ENCODE peak calls at places on chromosomes 16 and 17, in seven cellular contexts. W is sigmoid colon, A is nephron progenitor cell, Z is fibroblast of the aortic adventitia, X is fibroblast of villous mesenchyme, T is AG04449, G is fibroblast of pulmonary artery. B is an unnamed sample.

GRCh38 chr17:41559548-41559947 is 12.3 kb downstream of the KRT9 start:
- DNase-seq in W (no peak), Z (peak; percentile 51), X (peak; percentile 24), A (no peak), T (no peak), G (no peak), B (no peak)

GRCh38 chr16:2333772-2334379 is 6.7 kb downstream of the ABCA3 start:
- DNase-seq in X (no peak), A (no peak), T (no peak), Z (no peak), G (no peak), W (no peak), B (no peak)

GRCh38 chr17:43723697-43724359 is 34.8 kb downstream of the SOST start:
- DNase-seq in X (peak; percentile 57), T (no peak), W (no peak), Z (peak; percentile 66), G (peak; percentile 75), A (peak; percentile 56), B (no peak)

GRCh38 chr17:45394913-45395568 is 37.6 kb downstream of the ARHGAP27 start:
- DNase-seq in X (peak; percentile 86), W (peak; percentile 83), G (peak; percentile 93), A (peak; percentile 84), T (no peak), Z (peak; percentile 85), B (peak; percentile 84)

GRCh38 chr16:1996175-1996574 is 6.4 kb downstream of the SYNGR3 start:
- DNase-seq in A (no peak), G (no peak), T (no peak), X (no peak), W (no peak), Z (no peak), B (no peak)

GRCh38 chr16:58500329-58501241 is 642 bp downstream of the NDRG4 start:
- DNase-seq in A (peak; percentile 32), G (no peak), X (no peak), W (peak; percentile 56), T (no peak), Z (no peak), B (no peak)

GRCh38 chr17:29165800-29166506 is 14.2 kb downstream of the MYO18A start:
- DNase-seq in A (no peak), Z (no peak), G (no peak), W (no peak), X (no peak), T (no peak), B (no peak)

GRCh38 chr17:80270836-80271235 is 10.2 kb downstream of the RNF213 start:
- DNase-seq in T (no peak), W (no peak), G (peak; percentile 30), Z (peak; percentile 22), X (peak; percentile 34), A (peak; percentile 41), B (no peak)

GRCh38 chr16:83044589-83044988 is 417.8 kb downstream of the CDH13 start:
- DNase-seq in A (no peak), G (no peak), X (peak; percentile 60), Z (no peak), T (no peak), W (no peak), B (no peak)

GRCh38 chr16:82995927-82996441 is 369.2 kb downstream of the CDH13 start:
- DNase-seq in T (peak; percentile 63), X (peak; percentile 95), W (no peak), Z (peak; percentile 83), G (peak; percentile 94), A (no peak), B (no peak)

GRCh38 chr16:67311607-67312449 is 14.7 kb downstream of the KCTD19 start:
- DNase-seq in A (no peak), Z (peak; percentile 100), G (peak; percentile 99), T (peak; percentile 100), X (peak; percentile 100), W (no peak), B (no peak)

GRCh38 chr17:76816590-76817135 is 51.5 kb upstream of the MGAT5B start:
- DNase-seq in W (no peak), G (peak; percentile 67), Z (peak; percentile 53), A (peak; percentile 52), T (no peak), X (peak; percentile 47), B (no peak)

GRCh38 chr16:82761236-82761635 is 134.5 kb downstream of the CDH13 start:
- DNase-seq in T (no peak), Z (peak; percentile 71), X (peak; percentile 79), G (peak; percentile 73), W (peak; percentile 78), A (no peak), B (no peak)

GRCh38 chr16:55145771-55146603 is 178.0 kb upstream of the IRX6 start:
- DNase-seq in T (no peak), G (no peak), W (no peak), Z (no peak), A (no peak), X (no peak), B (no peak)

GRCh38 chr17:7204335-7204734 is 15.3 kb downstream of the DLG4 start:
- DNase-seq in X (no peak), Z (no peak), A (no peak), T (no peak), G (no peak), W (no peak), B (no peak)

GRCh38 chr17:8382880-8383142 is 182 bp downstream of the RPL26 start:
- DNase-seq in Z (no peak), W (no peak), T (no peak), G (no peak), A (no peak), X (no peak), B (no peak)

GRCh38 chr17:77227461-77228223 is 86.9 kb downstream of the SEC14L1 start:
- DNase-seq in T (no peak), W (no peak), X (no peak), Z (no peak), A (peak; percentile 40), G (no peak), B (no peak)

GRCh38 chr17:73342057-73342522 is 30.3 kb upstream of the CDC42EP4 start:
- DNase-seq in X (peak; percentile 84), T (peak; percentile 58), G (peak; percentile 98), A (peak; percentile 63), Z (peak; percentile 91), W (peak; percentile 98), B (peak; percentile 78)

GRCh38 chr17:41360291-41360995 is 9.2 kb downstream of the KRT33B start:
- DNase-seq in Z (peak; percentile 57), G (peak; percentile 42), X (peak; percentile 77), T (no peak), W (no peak), A (no peak), B (no peak)

DNA sequence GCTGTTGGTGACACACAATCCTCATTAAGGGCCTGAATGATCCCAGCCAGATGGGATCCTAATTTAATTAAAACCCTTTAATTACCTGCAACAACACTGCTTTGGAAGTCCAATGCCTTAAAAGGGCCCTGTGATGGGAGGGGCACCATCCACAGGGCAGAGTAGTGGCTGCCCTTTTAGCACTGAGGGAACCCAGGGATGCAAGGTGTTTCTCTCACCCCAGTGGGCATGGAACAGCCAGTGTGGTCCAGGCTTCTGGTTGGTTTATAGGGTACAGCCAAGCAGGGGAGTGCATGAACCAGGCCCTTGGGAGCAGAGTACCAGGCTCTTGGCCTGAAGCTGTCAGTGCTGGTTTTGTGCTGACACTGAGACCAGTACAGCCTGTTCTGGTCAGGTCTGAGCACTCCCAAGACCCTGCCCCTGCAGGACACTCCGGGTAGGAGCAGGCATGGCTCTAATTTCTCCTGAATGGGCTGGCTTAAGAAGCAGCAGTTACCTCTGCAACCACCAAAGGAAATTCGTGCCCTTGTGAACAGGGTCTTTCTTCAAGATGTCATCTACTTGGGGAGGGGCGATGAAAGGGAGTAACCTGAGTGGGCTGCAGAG is 9.9 kb downstream of the NXPH3 start:
- DNase-seq in X (no peak), Z (no peak), A (no peak), G (no peak), T (no peak), W (peak; percentile 46), B (no peak)
- TF ChIP-seq CTCF in X (peak; percentile 28), Z (peak; percentile 22), A (peak; percentile 32), G (peak; percentile 33), T (no peak), W (peak; percentile 11), B (no peak)

GRCh38 chr17:63634163-63634562 is 11.9 kb downstream of the MAP3K3 start:
- DNase-seq in X (no peak), T (no peak), A (no peak), W (no peak), G (peak; percentile 55), Z (no peak), B (no peak)
- TF ChIP-seq CTCF in X (no peak), T (no peak), A (no peak), W (no peak), G (no peak), Z (no peak), B (no peak)

GRCh38 chr17:81701288-81702071 is 1.7 kb upstream of the MRPL12 start:
- DNase-seq in X (no peak), G (no peak), Z (no peak), A (no peak), W (no peak), T (no peak), B (no peak)

GRCh38 chr17:81705518-81706231 is 2.5 kb downstream of the MRPL12 start:
- DNase-seq in G (no peak), A (no peak), T (no peak), Z (no peak), X (no peak), W (no peak), B (no peak)

GRCh38 chr17:81700353-81701287 is 2.5 kb upstream of the MRPL12 start:
- DNase-seq in A (no peak), T (no peak), Z (no peak), X (no peak), W (no peak), G (no peak), B (no peak)

GRCh38 chr17:81703747-81704654 is 834 bp downstream of the MRPL12 start:
- DNase-seq in A (no peak), X (no peak), W (no peak), G (no peak), T (no peak), Z (no peak), B (no peak)

GRCh38 chr17:81702934-81703746 is at the start of gene MRPL12:
- DNase-seq in G (peak; percentile 94), Z (peak; percentile 90), X (peak; percentile 91), A (peak; percentile 93), W (peak; percentile 96), T (peak; percentile 33), B (peak; percentile 95)
- TF ChIP-seq CTCF in G (no peak), Z (peak; percentile 28), X (no peak), A (no peak), W (peak; percentile 47), T (peak; percentile 12), B (peak; percentile 12)

DNA sequence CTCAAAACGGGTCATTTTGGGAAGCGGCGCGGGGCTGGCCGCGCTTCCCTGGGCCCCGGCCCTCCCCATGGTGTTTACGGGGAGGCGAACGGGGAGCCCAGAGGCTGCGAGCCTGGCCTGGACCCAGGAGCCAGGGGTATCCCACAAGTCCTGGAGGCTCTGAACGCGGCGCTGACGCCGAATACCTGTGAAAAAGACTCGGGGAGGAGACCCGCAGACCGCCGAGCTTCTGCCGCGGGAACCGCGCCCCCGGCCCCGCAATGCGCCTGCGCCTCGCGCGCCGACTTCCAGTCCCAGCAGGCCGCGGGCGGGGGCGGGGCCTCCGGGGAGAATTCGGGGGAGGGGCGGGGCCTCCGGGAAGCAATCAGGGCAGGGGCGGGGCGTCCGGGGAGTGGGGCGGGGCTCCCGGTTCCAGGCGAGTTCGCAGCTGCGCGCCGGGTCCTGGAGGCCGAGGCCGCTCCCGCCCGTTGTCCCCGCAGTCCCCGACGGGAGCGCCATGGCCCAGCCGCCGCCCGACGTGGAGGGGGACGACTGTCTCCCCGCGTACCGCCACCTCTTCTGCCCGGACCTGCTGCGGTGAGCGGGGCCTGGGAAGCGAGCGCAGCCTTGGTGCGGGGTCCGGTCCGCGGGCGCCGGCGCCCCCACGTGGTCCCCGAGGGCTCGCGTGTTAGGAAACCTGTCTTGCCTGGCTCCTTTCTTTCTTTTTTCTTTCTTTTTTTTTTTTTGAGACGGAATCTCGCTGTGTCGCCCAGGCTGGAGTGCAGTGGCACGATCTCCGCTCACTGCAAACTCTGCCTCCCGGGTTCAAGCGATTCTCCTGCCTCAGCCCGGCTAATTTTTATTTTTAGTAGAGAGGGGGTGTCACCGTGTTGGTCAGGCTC is at the start of gene DECR2:
- DNase-seq in G (peak; percentile 92), W (peak; percentile 97), Z (peak; percentile 87), T (no peak), A (peak; percentile 100), X (peak; percentile 94), B (peak; percentile 96)
- TF ChIP-seq CTCF in G (peak; percentile 16), W (peak; percentile 19), Z (peak; percentile 14), T (peak; percentile 71), A (no peak), X (peak; percentile 31), B (peak; percentile 19)

B was measured in left lung.